ENCODE peak calls at places on chromosomes 1 and 21, in nine cellular contexts. One of them, this sample, is unnamed.

GRCh38 chr1:116820362-116820761 is 66.1 kb downstream of the CD2 start:
- DNase-seq in IMR-90: peak
- DNase-seq in cardiac muscle cell: no peak
- DNase-seq in epithelial cell of proximal tubule: peak
- DNase-seq in WTC11: no peak
- DNase-seq in cardiac fibroblast: peak
- DNase-seq in B cell: no peak
- DNase-seq in fibroblast of pulmonary artery: peak
- DNase-seq in left ventricle myocardium inferior: peak
- DNase-seq in this sample: no peak

GRCh38 chr1:6911974-6912373 is 126.7 kb downstream of the CAMTA1 start:
- DNase-seq in IMR-90: peak
- DNase-seq in epithelial cell of proximal tubule: peak
- DNase-seq in cardiac fibroblast: peak
- DNase-seq in cardiac muscle cell: no peak
- DNase-seq in WTC11: no peak
- DNase-seq in left ventricle myocardium inferior: no peak
- DNase-seq in fibroblast of pulmonary artery: peak
- DNase-seq in B cell: no peak
- DNase-seq in this sample: no peak

GRCh38 chr1:199898654-199899053 is 128.9 kb upstream of the NR5A2 start:
- DNase-seq in WTC11: no peak
- DNase-seq in cardiac fibroblast: no peak
- DNase-seq in fibroblast of pulmonary artery: peak
- DNase-seq in epithelial cell of proximal tubule: no peak
- DNase-seq in B cell: no peak
- DNase-seq in left ventricle myocardium inferior: no peak
- DNase-seq in IMR-90: peak
- DNase-seq in cardiac muscle cell: no peak
- DNase-seq in this sample: no peak

GRCh38 chr1:222994506-222995229 is 148.4 kb downstream of the TLR5 start:
- DNase-seq in WTC11: no peak
- DNase-seq in cardiac muscle cell: no peak
- DNase-seq in left ventricle myocardium inferior: no peak
- DNase-seq in epithelial cell of proximal tubule: no peak
- DNase-seq in fibroblast of pulmonary artery: peak
- DNase-seq in B cell: no peak
- DNase-seq in cardiac fibroblast: peak
- DNase-seq in IMR-90: peak
- DNase-seq in this sample: no peak

GRCh38 chr21:42263591-42264131 is 44.7 kb downstream of the ABCG1 start:
- DNase-seq in epithelial cell of proximal tubule: no peak
- DNase-seq in WTC11: no peak
- DNase-seq in fibroblast of pulmonary artery: peak
- DNase-seq in IMR-90: no peak
- DNase-seq in left ventricle myocardium inferior: peak
- DNase-seq in cardiac fibroblast: peak
- DNase-seq in B cell: no peak
- DNase-seq in cardiac muscle cell: no peak
- DNase-seq in this sample: peak

GRCh38 chr1:212430955-212431394 is 1.7 kb upstream of the NENF start:
- DNase-seq in fibroblast of pulmonary artery: peak
- DNase-seq in WTC11: no peak
- DNase-seq in epithelial cell of proximal tubule: no peak
- DNase-seq in cardiac fibroblast: no peak
- DNase-seq in cardiac muscle cell: no peak
- DNase-seq in IMR-90: peak
- DNase-seq in B cell: no peak
- DNase-seq in left ventricle myocardium inferior: no peak
- DNase-seq in this sample: no peak

GRCh38 chr1:41486053-41486891 is 1.8 kb upstream of the EDN2 start:
- DNase-seq in IMR-90: peak
- DNase-seq in cardiac fibroblast: peak
- DNase-seq in WTC11: no peak
- DNase-seq in epithelial cell of proximal tubule: peak
- DNase-seq in cardiac muscle cell: no peak
- DNase-seq in fibroblast of pulmonary artery: peak
- DNase-seq in left ventricle myocardium inferior: no peak
- DNase-seq in B cell: no peak
- DNase-seq in this sample: no peak

GRCh38 chr1:97190326-97190725 is 468.7 kb downstream of the PTBP2 start:
- DNase-seq in IMR-90: peak
- DNase-seq in WTC11: no peak
- DNase-seq in cardiac muscle cell: no peak
- DNase-seq in fibroblast of pulmonary artery: peak
- DNase-seq in cardiac fibroblast: peak
- DNase-seq in epithelial cell of proximal tubule: peak
- DNase-seq in B cell: no peak
- DNase-seq in left ventricle myocardium inferior: no peak
- DNase-seq in this sample: no peak

GRCh38 chr1:203557958-203558760 is 64.2 kb downstream of the OPTC start:
- DNase-seq in cardiac fibroblast: peak
- DNase-seq in fibroblast of pulmonary artery: peak
- DNase-seq in WTC11: no peak
- DNase-seq in cardiac muscle cell: peak
- DNase-seq in B cell: no peak
- DNase-seq in left ventricle myocardium inferior: peak
- DNase-seq in IMR-90: peak
- DNase-seq in epithelial cell of proximal tubule: no peak
- DNase-seq in this sample: peak

GRCh38 chr1:178379807-178380206 is 117.0 kb downstream of the CLEC20A start:
- DNase-seq in fibroblast of pulmonary artery: no peak
- DNase-seq in left ventricle myocardium inferior: no peak
- DNase-seq in cardiac muscle cell: no peak
- DNase-seq in B cell: no peak
- DNase-seq in WTC11: peak
- DNase-seq in epithelial cell of proximal tubule: no peak
- DNase-seq in cardiac fibroblast: no peak
- DNase-seq in IMR-90: no peak
- DNase-seq in this sample: no peak

GRCh38 chr1:10979483-10979920 is 33.0 kb upstream of the TARDBP start:
- DNase-seq in left ventricle myocardium inferior: peak
- DNase-seq in WTC11: no peak
- DNase-seq in B cell: no peak
- DNase-seq in cardiac fibroblast: no peak
- DNase-seq in fibroblast of pulmonary artery: peak
- DNase-seq in epithelial cell of proximal tubule: no peak
- DNase-seq in cardiac muscle cell: no peak
- DNase-seq in IMR-90: no peak
- DNase-seq in this sample: no peak

GRCh38 chr1:10980841-10981727 is 31.4 kb upstream of the TARDBP start:
- DNase-seq in epithelial cell of proximal tubule: no peak
- DNase-seq in B cell: no peak
- DNase-seq in WTC11: no peak
- DNase-seq in fibroblast of pulmonary artery: peak
- DNase-seq in IMR-90: no peak
- DNase-seq in left ventricle myocardium inferior: peak
- DNase-seq in cardiac muscle cell: no peak
- DNase-seq in cardiac fibroblast: peak
- DNase-seq in this sample: no peak

GRCh38 chr1:10975567-10976326 is 36.7 kb upstream of the TARDBP start:
- DNase-seq in WTC11: no peak
- DNase-seq in cardiac fibroblast: peak
- DNase-seq in epithelial cell of proximal tubule: peak
- DNase-seq in IMR-90: peak
- DNase-seq in B cell: no peak
- DNase-seq in left ventricle myocardium inferior: no peak
- DNase-seq in fibroblast of pulmonary artery: peak
- DNase-seq in cardiac muscle cell: no peak
- DNase-seq in this sample: no peak

GRCh38 chr1:10978719-10979118 is 33.7 kb upstream of the TARDBP start:
- DNase-seq in fibroblast of pulmonary artery: no peak
- DNase-seq in epithelial cell of proximal tubule: no peak
- DNase-seq in cardiac muscle cell: no peak
- DNase-seq in left ventricle myocardium inferior: no peak
- DNase-seq in B cell: no peak
- DNase-seq in WTC11: no peak
- DNase-seq in IMR-90: no peak
- DNase-seq in cardiac fibroblast: no peak
- DNase-seq in this sample: no peak

GRCh38 chr1:10980094-10980577 is 32.3 kb upstream of the TARDBP start:
- DNase-seq in fibroblast of pulmonary artery: peak
- DNase-seq in epithelial cell of proximal tubule: no peak
- DNase-seq in left ventricle myocardium inferior: peak
- DNase-seq in cardiac fibroblast: peak
- DNase-seq in IMR-90: peak
- DNase-seq in cardiac muscle cell: peak
- DNase-seq in B cell: no peak
- DNase-seq in WTC11: peak
- DNase-seq in this sample: no peak
- TF ChIP-seq CTCF in fibroblast of pulmonary artery: peak
- TF ChIP-seq CTCF in epithelial cell of proximal tubule: peak
- TF ChIP-seq CTCF in left ventricle myocardium inferior: peak
- TF ChIP-seq CTCF in cardiac fibroblast: peak
- TF ChIP-seq CTCF in IMR-90: peak
- TF ChIP-seq CTCF in cardiac muscle cell: peak
- TF ChIP-seq CTCF in B cell: no peak
- TF ChIP-seq CTCF in WTC11: peak
- TF ChIP-seq CTCF in this sample: no peak

DNA sequence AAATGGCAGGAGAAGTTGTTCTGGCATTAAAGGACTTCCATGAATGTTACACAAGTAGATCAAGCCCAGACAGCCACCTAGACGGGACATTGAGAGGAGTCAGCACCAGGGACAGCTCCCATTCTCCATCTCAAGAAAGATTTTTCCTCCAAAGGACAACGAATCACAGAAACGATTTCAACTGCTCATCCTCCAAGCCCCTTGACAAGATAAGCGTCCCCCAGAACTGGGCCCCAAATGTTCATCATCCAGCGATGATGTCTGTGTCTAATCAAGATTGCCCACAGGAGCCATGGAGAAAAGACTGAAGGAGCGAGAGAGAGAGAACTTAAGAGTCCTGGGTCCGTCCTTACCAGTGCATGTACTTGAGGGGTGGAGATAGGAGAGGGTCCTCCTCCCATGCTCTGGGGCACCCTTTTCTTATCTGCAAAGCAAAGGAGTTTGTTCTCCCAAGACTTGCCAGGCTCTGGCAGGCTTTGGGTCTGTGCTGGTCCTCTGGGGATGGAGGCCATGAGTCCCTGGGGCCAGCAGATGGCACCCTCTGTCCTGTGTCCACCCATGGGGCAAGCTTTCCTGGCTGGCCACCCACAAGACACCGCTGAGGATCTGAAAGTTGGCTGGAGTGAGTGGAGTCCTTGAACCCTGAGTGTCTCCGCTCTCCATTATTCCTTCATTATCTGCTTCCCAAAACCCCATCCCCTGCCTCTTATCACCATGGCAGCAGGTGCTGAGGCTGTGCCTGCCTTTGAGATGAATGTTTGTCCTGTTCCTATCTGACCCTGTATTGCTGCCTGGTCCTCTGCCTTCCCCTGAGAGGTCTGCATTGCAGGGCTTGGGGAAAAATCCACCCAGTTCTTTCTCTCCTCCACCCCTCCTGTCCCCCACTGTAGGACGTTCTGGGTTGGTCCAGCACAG is 164.6 kb downstream of the ACTL8 start:
- DNase-seq in WTC11: peak
- DNase-seq in IMR-90: peak
- DNase-seq in cardiac fibroblast: peak
- DNase-seq in left ventricle myocardium inferior: no peak
- DNase-seq in epithelial cell of proximal tubule: no peak
- DNase-seq in cardiac muscle cell: peak
- DNase-seq in B cell: no peak
- DNase-seq in fibroblast of pulmonary artery: peak
- DNase-seq in this sample: no peak
- TF ChIP-seq CTCF in WTC11: no peak
- TF ChIP-seq CTCF in IMR-90: peak
- TF ChIP-seq CTCF in cardiac fibroblast: no peak
- TF ChIP-seq CTCF in left ventricle myocardium inferior: no peak
- TF ChIP-seq CTCF in epithelial cell of proximal tubule: peak
- TF ChIP-seq CTCF in cardiac muscle cell: peak
- TF ChIP-seq CTCF in B cell: no peak
- TF ChIP-seq CTCF in fibroblast of pulmonary artery: no peak
- TF ChIP-seq CTCF in this sample: no peak

GRCh38 chr1:234188454-234188792 is 184.8 kb upstream of the COA6 start:
- DNase-seq in WTC11: peak
- DNase-seq in epithelial cell of proximal tubule: no peak
- DNase-seq in cardiac fibroblast: no peak
- DNase-seq in cardiac muscle cell: no peak
- DNase-seq in IMR-90: no peak
- DNase-seq in B cell: no peak
- DNase-seq in left ventricle myocardium inferior: no peak
- DNase-seq in fibroblast of pulmonary artery: no peak
- DNase-seq in this sample: no peak
- TF ChIP-seq CTCF in WTC11: no peak
- TF ChIP-seq CTCF in epithelial cell of proximal tubule: peak
- TF ChIP-seq CTCF in cardiac fibroblast: no peak
- TF ChIP-seq CTCF in cardiac muscle cell: no peak
- TF ChIP-seq CTCF in IMR-90: no peak
- TF ChIP-seq CTCF in B cell: no peak
- TF ChIP-seq CTCF in left ventricle myocardium inferior: no peak
- TF ChIP-seq CTCF in fibroblast of pulmonary artery: no peak
- TF ChIP-seq CTCF in this sample: no peak

DNA sequence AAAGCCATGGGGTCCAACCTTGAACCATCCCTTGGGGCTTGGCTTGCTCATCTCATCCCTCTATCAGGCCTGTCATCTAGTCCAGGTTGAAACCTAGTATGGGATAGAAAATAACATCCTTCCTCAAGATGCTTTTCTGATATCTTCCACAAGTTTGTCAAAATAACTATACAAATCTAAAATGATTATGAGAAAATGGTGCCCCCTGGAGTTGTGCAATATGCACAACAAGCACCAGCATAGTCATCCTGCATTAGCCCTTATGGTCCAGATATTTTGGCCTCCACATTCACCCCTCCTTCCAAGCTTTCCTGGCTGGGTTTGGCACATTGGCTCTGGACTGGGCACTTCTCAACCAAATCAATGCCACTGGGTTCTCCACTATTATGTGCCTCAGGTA is 101.2 kb downstream of the TBX19 start:
- DNase-seq in fibroblast of pulmonary artery: no peak
- DNase-seq in left ventricle myocardium inferior: no peak
- DNase-seq in cardiac fibroblast: no peak
- DNase-seq in IMR-90: no peak
- DNase-seq in cardiac muscle cell: no peak
- DNase-seq in B cell: no peak
- DNase-seq in WTC11: no peak
- DNase-seq in epithelial cell of proximal tubule: no peak
- DNase-seq in this sample: no peak
- TF ChIP-seq CTCF in fibroblast of pulmonary artery: no peak
- TF ChIP-seq CTCF in left ventricle myocardium inferior: no peak
- TF ChIP-seq CTCF in cardiac fibroblast: no peak
- TF ChIP-seq CTCF in IMR-90: no peak
- TF ChIP-seq CTCF in cardiac muscle cell: no peak
- TF ChIP-seq CTCF in B cell: no peak
- TF ChIP-seq CTCF in WTC11: no peak
- TF ChIP-seq CTCF in epithelial cell of proximal tubule: peak
- TF ChIP-seq CTCF in this sample: no peak

This sample was measured in CD14-positive monocyte.